ENCODE peak calls at places on chromosomes 6 and 20, in ten cellular contexts. J is adrenal gland, Z is H54, A is A549, E is heart left ventricle, F is stomach, C is H1, I is gastrocnemius medialis, N is NB4, V is spleen. L is an unnamed sample.

GRCh38 chr20:53194891-53195290 is 222.7 kb downstream of the TSHZ2 start:
- DNase-seq in C (no peak), A (no peak), E (no peak), I (no peak), N (no peak), J (no peak), F (no peak), Z (no peak), V (no peak), L (no peak)

GRCh38 chr6:152378154-152378553 is 259.0 kb downstream of the SYNE1 start:
- DNase-seq in F (no peak), J (no peak), C (no peak), E (no peak), Z (no peak), I (no peak), N (no peak), V (no peak), A (no peak), L (no peak)

GRCh38 chr20:58237318-58238182 is 9.1 kb upstream of the ANKRD60 start:
- DNase-seq in I (no peak), C (no peak), E (no peak), J (no peak), F (no peak), N (no peak), V (no peak), A (no peak), Z (peak), L (no peak)

GRCh38 chr6:13517116-13517515 is 29.7 kb upstream of the GFOD1 start:
- DNase-seq in I (no peak), F (no peak), Z (peak), N (no peak), V (no peak), J (no peak), C (no peak), E (no peak), A (no peak), L (no peak)

GRCh38 chr6:11197175-11197535 is 35.3 kb downstream of the NEDD9 start:
- DNase-seq in F (no peak), C (no peak), J (no peak), V (no peak), N (no peak), E (no peak), Z (no peak), A (no peak), I (no peak), L (no peak)

GRCh38 chr6:8113260-8113659 is 10.9 kb upstream of the EEF1E1 start:
- DNase-seq in N (no peak), A (no peak), F (no peak), Z (no peak), E (no peak), I (no peak), C (no peak), V (no peak), J (no peak), L (no peak)

GRCh38 chr6:5723905-5724691 is 282.6 kb downstream of the NRN1 start:
- DNase-seq in A (no peak), C (no peak), V (peak), F (no peak), I (no peak), N (peak), E (peak), Z (no peak), J (peak), L (peak)

GRCh38 chr6:126123226-126123625 is 136.9 kb downstream of the TRMT11 start:
- DNase-seq in F (no peak), V (no peak), E (no peak), C (no peak), I (no peak), J (peak), Z (no peak), A (no peak), N (no peak), L (no peak)

GRCh38 chr6:130140084-130140483 is 82.7 kb downstream of the SAMD3 start:
- DNase-seq in A (no peak), V (no peak), N (peak), J (no peak), Z (no peak), F (no peak), C (no peak), I (no peak), E (no peak), L (no peak)

GRCh38 chr6:99612551-99613397 is 6.1 kb downstream of the PRDM13 start:
- DNase-seq in Z (no peak), E (no peak), C (no peak), V (no peak), F (no peak), A (no peak), J (no peak), I (no peak), N (no peak), L (no peak)

GRCh38 chr6:137217801-137218472 is 1.2 kb downstream of the IFNGR1 start:
- DNase-seq in E (peak), C (no peak), J (peak), Z (no peak), I (peak), A (no peak), F (no peak), V (peak), N (peak), L (no peak)

DNA sequence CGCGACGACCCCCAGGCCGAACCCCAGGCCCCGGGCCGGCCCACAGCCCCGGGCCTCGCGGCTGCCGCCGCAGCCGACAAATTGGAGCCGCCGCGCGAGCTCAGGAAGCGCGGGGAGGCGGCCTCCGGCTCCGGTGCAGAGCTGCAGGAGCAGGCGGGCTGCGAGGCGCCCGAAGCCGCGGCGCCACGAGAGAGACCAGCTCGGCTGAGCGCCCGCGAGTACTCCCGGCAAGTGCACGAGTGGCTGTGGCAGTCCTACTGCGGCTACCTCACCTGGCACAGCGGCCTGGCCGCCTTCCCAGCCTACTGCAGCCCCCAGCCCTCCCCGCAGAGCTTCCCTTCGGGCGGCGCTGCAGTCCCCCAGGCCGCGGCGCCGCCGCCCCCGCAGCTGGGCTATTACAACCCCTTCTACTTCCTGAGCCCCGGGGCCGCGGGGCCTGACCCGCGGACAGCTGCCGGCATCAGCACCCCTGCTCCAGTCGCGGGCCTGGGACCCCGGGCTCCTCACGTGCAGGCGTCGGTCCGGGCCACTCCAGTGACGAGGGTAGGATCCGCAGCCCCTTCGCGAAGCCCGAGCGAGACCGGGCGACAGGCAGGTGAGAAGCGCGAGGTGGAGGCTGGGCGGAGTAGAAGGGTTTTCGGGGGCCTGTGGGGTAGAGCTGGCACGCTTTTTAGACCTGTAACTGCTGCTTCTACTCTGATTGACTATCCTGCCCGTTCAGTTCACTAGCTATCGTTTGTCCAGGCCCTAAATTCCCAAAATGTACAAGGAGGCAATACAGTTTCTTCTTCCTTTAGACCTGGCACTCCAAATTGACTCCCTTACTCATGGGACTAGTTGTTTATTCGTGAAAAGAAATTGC is 656 bp downstream of the FAM8A1 start:
- DNase-seq in Z (peak), I (peak), J (peak), C (no peak), F (peak), E (peak), A (no peak), N (peak), V (peak), L (peak)
- TF ChIP-seq POLR2A in Z (no peak), I (peak), J (no peak), C (no peak), F (no peak), E (no peak), A (no peak), N (no peak), V (no peak), L (peak)

GRCh38 chr20:45951925-45952834 is 17.7 kb downstream of the PCIF1 start:
- DNase-seq in J (no peak), C (no peak), E (no peak), I (no peak), V (peak), Z (no peak), F (no peak), A (no peak), N (no peak), L (no peak)
- TF ChIP-seq POLR2A in J (no peak), C (no peak), E (no peak), I (no peak), V (no peak), Z (no peak), F (no peak), A (no peak), N (no peak), L (no peak)

GRCh38 chr20:3204124-3204794 is at the start of gene DDRGK1:
- DNase-seq in C (no peak), F (peak), E (peak), V (peak), I (peak), N (peak), J (peak), Z (peak), A (peak), L (peak)
- TF ChIP-seq POLR2A in C (peak), F (no peak), E (peak), V (no peak), I (peak), N (peak), J (peak), Z (peak), A (peak), L (peak)

DNA sequence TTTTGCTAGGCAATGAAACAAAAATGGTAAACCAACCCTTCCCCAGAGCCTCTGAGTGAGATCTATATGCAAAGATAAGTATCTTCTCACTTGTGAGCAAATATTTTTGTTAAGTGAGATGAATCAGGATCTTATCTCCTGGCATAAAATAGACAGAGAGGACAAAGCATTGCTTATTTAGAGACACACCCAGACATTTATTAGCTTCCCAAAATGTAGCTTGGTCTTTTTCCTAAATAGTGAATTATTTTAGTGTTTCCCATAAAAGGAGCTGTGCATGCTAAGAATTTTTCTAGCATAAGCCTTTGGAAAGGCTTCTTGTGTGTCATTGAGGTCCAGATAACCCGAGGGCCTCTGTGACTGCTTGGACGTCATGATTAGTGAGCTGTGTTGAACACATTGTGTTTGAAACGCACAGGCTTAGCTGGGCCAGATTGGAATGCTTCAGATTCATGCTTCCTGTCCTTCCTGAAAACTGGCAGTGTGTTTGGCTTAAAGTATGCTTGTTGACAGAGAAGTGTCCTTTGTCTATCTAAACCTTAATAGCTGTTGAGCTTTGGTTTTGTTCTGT is 16.5 kb downstream of the MTHFD1L start:
- DNase-seq in C (no peak), F (no peak), V (no peak), J (peak), E (peak), N (no peak), I (no peak), Z (no peak), A (peak), L (no peak)
- TF ChIP-seq POLR2A in C (no peak), F (no peak), V (no peak), J (peak), E (no peak), N (no peak), I (no peak), Z (no peak), A (no peak), L (no peak)

DNA sequence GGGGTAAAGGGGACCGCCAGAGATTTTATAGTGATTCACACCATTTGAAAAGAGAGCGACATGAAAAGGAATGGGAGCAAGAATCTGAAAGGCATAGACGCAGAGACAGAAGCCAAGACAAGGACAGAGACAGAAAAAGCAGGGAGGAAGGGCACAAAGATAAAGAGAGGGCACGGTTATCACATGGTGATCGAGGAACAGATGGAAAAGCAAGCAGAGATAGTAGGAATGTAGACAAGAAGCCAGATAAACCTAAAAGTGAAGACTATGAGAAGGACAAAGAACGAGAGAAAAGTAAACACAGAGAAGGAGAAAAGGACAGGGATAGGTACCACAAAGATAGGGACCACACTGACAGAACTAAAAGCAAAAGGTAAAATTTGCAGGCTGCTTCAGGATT is 77.7 kb downstream of the PHF3 start:
- DNase-seq in V (no peak), C (no peak), N (no peak), A (no peak), F (no peak), Z (no peak), I (no peak), E (no peak), J (no peak), L (no peak)
- TF ChIP-seq POLR2A in V (no peak), C (no peak), N (no peak), A (no peak), F (no peak), Z (no peak), I (no peak), E (no peak), J (no peak), L (no peak)

DNA sequence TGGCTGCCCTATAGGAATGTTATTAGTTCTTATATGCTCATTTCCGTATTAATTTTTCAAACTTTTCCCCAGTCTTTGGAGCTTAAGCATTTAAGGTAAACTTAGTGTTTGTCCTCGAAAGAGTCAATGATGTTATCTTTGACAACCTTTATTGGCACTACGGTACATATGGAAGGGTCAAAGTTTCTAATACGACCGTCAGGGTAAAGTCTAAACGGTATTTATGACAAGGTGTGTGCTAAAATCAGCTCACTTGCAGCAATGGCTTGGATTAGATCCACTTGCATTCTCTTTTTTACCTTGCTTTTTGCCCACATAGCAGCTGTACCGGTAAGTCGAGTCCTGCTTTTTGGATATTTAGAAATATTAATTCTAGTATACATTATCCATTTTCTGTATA is at the start of gene MEP1A:
- DNase-seq in V (no peak), C (no peak), J (no peak), F (no peak), A (no peak), N (no peak), Z (no peak), E (no peak), I (no peak), L (no peak)
- TF ChIP-seq POLR2A in V (no peak), C (no peak), J (no peak), F (no peak), A (no peak), N (no peak), Z (no peak), E (no peak), I (no peak), L (no peak)

GRCh38 chr20:380763-381580 is 412 bp downstream of the TRIB3 start:
- DNase-seq in N (peak), A (peak), I (no peak), V (peak), J (peak), F (peak), C (no peak), Z (peak), E (peak), L (peak)
- TF ChIP-seq POLR2A in N (peak), A (peak), I (no peak), V (no peak), J (no peak), F (no peak), C (no peak), Z (no peak), E (no peak), L (no peak)

GRCh38 chr6:108210557-108210956 is 44.7 kb downstream of the NR2E1 start:
- DNase-seq in V (no peak), Z (no peak), F (no peak), E (no peak), J (no peak), N (no peak), I (no peak), A (no peak), C (no peak), L (no peak)
- TF ChIP-seq POLR2A in V (no peak), Z (no peak), F (no peak), E (no peak), J (no peak), N (no peak), I (no peak), A (no peak), C (no peak), L (no peak)

DNA sequence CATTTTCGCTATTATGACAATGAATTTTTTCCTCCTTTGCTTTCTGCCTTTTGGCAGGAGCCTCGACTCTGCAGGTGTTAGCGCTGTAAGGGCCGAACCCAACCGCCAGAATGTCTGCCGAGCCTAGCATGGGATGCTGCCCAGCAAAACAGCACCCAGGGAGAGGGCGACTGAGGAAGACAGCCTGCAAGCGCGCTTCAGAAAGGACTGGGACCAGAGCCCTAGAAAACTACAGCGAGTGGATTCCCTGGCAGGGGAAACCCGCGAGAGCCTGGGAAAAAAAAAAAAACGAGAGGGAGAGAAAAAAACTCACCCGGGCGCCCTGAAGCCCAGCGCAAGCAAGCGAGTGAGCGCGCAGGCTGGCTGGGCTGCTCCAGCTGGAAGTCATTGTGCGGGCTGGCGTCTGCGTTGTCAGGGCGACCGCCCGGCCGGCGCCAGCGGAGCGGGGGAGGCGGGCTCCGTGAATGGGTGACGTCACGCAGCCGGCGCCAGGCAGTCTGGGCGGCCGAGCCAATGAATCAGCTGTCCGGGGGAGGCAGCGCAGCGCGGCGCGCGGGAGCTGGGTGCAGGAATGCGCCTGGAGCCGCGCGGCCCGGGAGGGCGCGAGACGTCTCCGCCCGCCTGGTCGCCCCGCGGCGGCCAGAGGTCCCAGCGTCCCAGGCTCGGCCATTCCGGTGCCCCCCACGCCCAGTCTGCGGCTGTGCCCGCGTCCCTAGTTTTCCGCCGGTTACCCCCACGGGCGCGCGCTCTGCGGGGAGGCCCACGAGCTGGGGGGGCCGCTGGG is 32.6 kb upstream of the ID4 start:
- DNase-seq in F (peak), N (peak), V (peak), E (peak), I (peak), C (peak), Z (peak), J (peak), A (peak), L (peak)
- TF ChIP-seq POLR2A in F (no peak), N (no peak), V (no peak), E (peak), I (peak), C (peak), Z (peak), J (peak), A (peak), L (no peak)

DNA sequence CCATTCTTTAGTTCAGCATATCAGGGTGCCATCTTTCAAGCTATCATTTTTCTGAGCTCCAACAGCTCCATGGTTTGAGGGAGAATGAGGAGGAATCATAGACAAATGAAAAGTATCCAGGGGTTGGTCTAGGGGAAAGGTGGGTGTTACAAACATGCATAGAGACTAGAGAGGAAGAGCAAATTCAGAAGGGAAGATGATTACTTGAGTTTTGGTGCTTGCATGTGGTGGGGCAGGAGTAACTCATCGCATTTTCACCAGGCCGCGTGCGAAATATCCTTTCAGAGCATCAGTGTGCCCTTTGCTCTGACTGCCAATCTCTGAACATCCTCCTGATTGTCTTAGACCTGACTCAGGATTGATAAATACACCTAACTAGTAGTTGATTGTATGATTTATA is 7.7 kb upstream of the BICRAL start:
- DNase-seq in Z (no peak), A (no peak), C (no peak), V (no peak), I (no peak), N (no peak), E (no peak), J (no peak), F (no peak), L (no peak)
- TF ChIP-seq POLR2A in Z (no peak), A (no peak), C (no peak), V (no peak), I (no peak), N (no peak), E (no peak), J (no peak), F (no peak), L (no peak)

L was measured in GM12892.